ENCODE peak calls at places on chromosome 16, in four cellular contexts. One of them, this sample, is unnamed.

GRCh38 chr16:79677799-79678525 is 77.4 kb upstream of the MAF start:
- DNase-seq in GDM1: no peak
- DNase-seq in posterior vena cava: no peak
- DNase-seq in stimulated activated CD8-positive, alpha-beta memory T cell treated with anti-CD3 and anti-CD28 coated beads, Interleukin-7, amount 100 ng/mL, for 1 hour: no peak
- DNase-seq in this sample: no peak

GRCh38 chr16:149024-149675 is 3.3 kb upstream of the HBZ start:
- DNase-seq in posterior vena cava: peak; percentile 25
- DNase-seq in stimulated activated CD8-positive, alpha-beta memory T cell treated with anti-CD3 and anti-CD28 coated beads, Interleukin-7, amount 100 ng/mL, for 1 hour: no peak
- DNase-seq in GDM1: no peak
- DNase-seq in this sample: no peak

GRCh38 chr16:31111881-31112466 is 3.8 kb downstream of the BCKDK start:
- DNase-seq in GDM1: no peak
- DNase-seq in stimulated activated CD8-positive, alpha-beta memory T cell treated with anti-CD3 and anti-CD28 coated beads, Interleukin-7, amount 100 ng/mL, for 1 hour: no peak
- DNase-seq in posterior vena cava: no peak
- DNase-seq in this sample: no peak

GRCh38 chr16:24821129-24821528 is 24.6 kb upstream of the SLC5A11 start:
- DNase-seq in GDM1: no peak
- DNase-seq in stimulated activated CD8-positive, alpha-beta memory T cell treated with anti-CD3 and anti-CD28 coated beads, Interleukin-7, amount 100 ng/mL, for 1 hour: no peak
- DNase-seq in posterior vena cava: no peak
- DNase-seq in this sample: no peak

GRCh38 chr16:12010388-12011251 is 34.1 kb downstream of the SNX29 start:
- DNase-seq in stimulated activated CD8-positive, alpha-beta memory T cell treated with anti-CD3 and anti-CD28 coated beads, Interleukin-7, amount 100 ng/mL, for 1 hour: no peak
- DNase-seq in GDM1: no peak
- DNase-seq in posterior vena cava: no peak
- DNase-seq in this sample: no peak

GRCh38 chr16:22007159-22007508 is 777 bp upstream of the MOSMO start:
- DNase-seq in posterior vena cava: no peak
- DNase-seq in GDM1: no peak
- DNase-seq in stimulated activated CD8-positive, alpha-beta memory T cell treated with anti-CD3 and anti-CD28 coated beads, Interleukin-7, amount 100 ng/mL, for 1 hour: no peak
- DNase-seq in this sample: no peak

GRCh38 chr16:89954462-89954861 is 5.9 kb downstream of the DEF8 start:
- DNase-seq in stimulated activated CD8-positive, alpha-beta memory T cell treated with anti-CD3 and anti-CD28 coated beads, Interleukin-7, amount 100 ng/mL, for 1 hour: no peak
- DNase-seq in GDM1: no peak
- DNase-seq in posterior vena cava: no peak
- DNase-seq in this sample: no peak

GRCh38 chr16:70577256-70577698 is 53.7 kb downstream of the SF3B3 start:
- DNase-seq in posterior vena cava: no peak
- DNase-seq in stimulated activated CD8-positive, alpha-beta memory T cell treated with anti-CD3 and anti-CD28 coated beads, Interleukin-7, amount 100 ng/mL, for 1 hour: no peak
- DNase-seq in GDM1: no peak
- DNase-seq in this sample: no peak

GRCh38 chr16:57536306-57537193 is at the start of gene CCDC102A:
- DNase-seq in GDM1: no peak
- DNase-seq in stimulated activated CD8-positive, alpha-beta memory T cell treated with anti-CD3 and anti-CD28 coated beads, Interleukin-7, amount 100 ng/mL, for 1 hour: no peak
- DNase-seq in posterior vena cava: peak; percentile 82
- DNase-seq in this sample: no peak

GRCh38 chr16:17301593-17302135 is 169.1 kb downstream of the XYLT1 start:
- DNase-seq in posterior vena cava: no peak
- DNase-seq in stimulated activated CD8-positive, alpha-beta memory T cell treated with anti-CD3 and anti-CD28 coated beads, Interleukin-7, amount 100 ng/mL, for 1 hour: no peak
- DNase-seq in GDM1: peak; percentile 14
- DNase-seq in this sample: no peak

GRCh38 chr16:4597174-4597573 is 17.5 kb downstream of the UBALD1 start:
- DNase-seq in stimulated activated CD8-positive, alpha-beta memory T cell treated with anti-CD3 and anti-CD28 coated beads, Interleukin-7, amount 100 ng/mL, for 1 hour: no peak
- DNase-seq in GDM1: no peak
- DNase-seq in posterior vena cava: no peak
- DNase-seq in this sample: no peak

GRCh38 chr16:57564571-57565270 is 22.3 kb downstream of the ADGRG5 start:
- DNase-seq in stimulated activated CD8-positive, alpha-beta memory T cell treated with anti-CD3 and anti-CD28 coated beads, Interleukin-7, amount 100 ng/mL, for 1 hour: no peak
- DNase-seq in posterior vena cava: no peak
- DNase-seq in GDM1: no peak
- DNase-seq in this sample: no peak

GRCh38 chr16:54657058-54657708 is 273.5 kb upstream of the IRX5 start:
- DNase-seq in GDM1: no peak
- DNase-seq in stimulated activated CD8-positive, alpha-beta memory T cell treated with anti-CD3 and anti-CD28 coated beads, Interleukin-7, amount 100 ng/mL, for 1 hour: no peak
- DNase-seq in posterior vena cava: no peak
- DNase-seq in this sample: no peak

GRCh38 chr16:30985401-30986128 is 558 bp downstream of the HSD3B7 start:
- DNase-seq in posterior vena cava: peak; percentile 87
- DNase-seq in GDM1: no peak
- DNase-seq in stimulated activated CD8-positive, alpha-beta memory T cell treated with anti-CD3 and anti-CD28 coated beads, Interleukin-7, amount 100 ng/mL, for 1 hour: no peak
- DNase-seq in this sample: peak; percentile 89

GRCh38 chr16:19389246-19389645 is 28.4 kb upstream of the TMC5 start:
- DNase-seq in posterior vena cava: no peak
- DNase-seq in GDM1: no peak
- DNase-seq in stimulated activated CD8-positive, alpha-beta memory T cell treated with anti-CD3 and anti-CD28 coated beads, Interleukin-7, amount 100 ng/mL, for 1 hour: no peak
- DNase-seq in this sample: peak; percentile 85

GRCh38 chr16:51161440-51162195 is 10.5 kb upstream of the SALL1 start:
- DNase-seq in stimulated activated CD8-positive, alpha-beta memory T cell treated with anti-CD3 and anti-CD28 coated beads, Interleukin-7, amount 100 ng/mL, for 1 hour: no peak
- DNase-seq in GDM1: no peak
- DNase-seq in posterior vena cava: no peak
- DNase-seq in this sample: no peak

GRCh38 chr16:72997141-72997542 is 50.8 kb downstream of the ZFHX3 start:
- DNase-seq in GDM1: no peak
- DNase-seq in posterior vena cava: no peak
- DNase-seq in stimulated activated CD8-positive, alpha-beta memory T cell treated with anti-CD3 and anti-CD28 coated beads, Interleukin-7, amount 100 ng/mL, for 1 hour: no peak
- DNase-seq in this sample: no peak

GRCh38 chr16:51531271-51531670 is 380.2 kb upstream of the SALL1 start:
- DNase-seq in GDM1: no peak
- DNase-seq in posterior vena cava: no peak
- DNase-seq in stimulated activated CD8-positive, alpha-beta memory T cell treated with anti-CD3 and anti-CD28 coated beads, Interleukin-7, amount 100 ng/mL, for 1 hour: no peak
- DNase-seq in this sample: no peak

GRCh38 chr16:24013733-24014645 is 178.2 kb downstream of the PRKCB start:
- DNase-seq in posterior vena cava: no peak
- DNase-seq in GDM1: peak; percentile 64
- DNase-seq in stimulated activated CD8-positive, alpha-beta memory T cell treated with anti-CD3 and anti-CD28 coated beads, Interleukin-7, amount 100 ng/mL, for 1 hour: peak; percentile 31
- DNase-seq in this sample: no peak

GRCh38 chr16:50529334-50529733 is 18.9 kb upstream of the NKD1 start:
- DNase-seq in stimulated activated CD8-positive, alpha-beta memory T cell treated with anti-CD3 and anti-CD28 coated beads, Interleukin-7, amount 100 ng/mL, for 1 hour: no peak
- DNase-seq in GDM1: no peak
- DNase-seq in posterior vena cava: no peak
- DNase-seq in this sample: no peak

GRCh38 chr16:8530756-8531155 is 59.6 kb downstream of the TMEM114 start:
- DNase-seq in GDM1: no peak
- DNase-seq in posterior vena cava: no peak
- DNase-seq in stimulated activated CD8-positive, alpha-beta memory T cell treated with anti-CD3 and anti-CD28 coated beads, Interleukin-7, amount 100 ng/mL, for 1 hour: no peak
- DNase-seq in this sample: no peak

GRCh38 chr16:4924593-4925378 is 12.2 kb downstream of the PPL start:
- DNase-seq in GDM1: no peak
- DNase-seq in posterior vena cava: no peak
- DNase-seq in stimulated activated CD8-positive, alpha-beta memory T cell treated with anti-CD3 and anti-CD28 coated beads, Interleukin-7, amount 100 ng/mL, for 1 hour: no peak
- DNase-seq in this sample: peak; percentile 90

GRCh38 chr16:27929818-27930217 is 133.7 kb downstream of the GSG1L start:
- DNase-seq in posterior vena cava: peak; percentile 44
- DNase-seq in GDM1: no peak
- DNase-seq in stimulated activated CD8-positive, alpha-beta memory T cell treated with anti-CD3 and anti-CD28 coated beads, Interleukin-7, amount 100 ng/mL, for 1 hour: no peak
- DNase-seq in this sample: no peak

GRCh38 chr16:87579691-87580090 is 22.6 kb upstream of the JPH3 start:
- DNase-seq in stimulated activated CD8-positive, alpha-beta memory T cell treated with anti-CD3 and anti-CD28 coated beads, Interleukin-7, amount 100 ng/mL, for 1 hour: no peak
- DNase-seq in GDM1: no peak
- DNase-seq in posterior vena cava: no peak
- DNase-seq in this sample: no peak

GRCh38 chr16:24896439-24896838 is 50.7 kb downstream of the SLC5A11 start:
- DNase-seq in posterior vena cava: peak; percentile 2
- DNase-seq in stimulated activated CD8-positive, alpha-beta memory T cell treated with anti-CD3 and anti-CD28 coated beads, Interleukin-7, amount 100 ng/mL, for 1 hour: no peak
- DNase-seq in GDM1: no peak
- DNase-seq in this sample: no peak